ENCODE peak calls at places on chromosomes 7 and 10, in ten cellular contexts. Z, C, V, O, I, B, X, E, S and H are unnamed samples.
A peak's percentile ranks its signal among the peaks of the same experiment; 100 is the strongest.

GRCh38 chr7:47331179-47331565 is 250.7 kb downstream of the TNS3 start:
- DNase-seq in E (no peak), X (no peak), V (no peak), O (no peak), B (no peak), S (no peak), Z (no peak), I (no peak), C (no peak), H (no peak)

GRCh38 chr10:31644931-31645633 is 283.5 kb downstream of the ARHGAP12 start:
- DNase-seq in S (no peak), I (no peak), B (no peak), O (no peak), C (peak; percentile 17), E (no peak), V (no peak), X (no peak), Z (no peak), H (no peak)

GRCh38 chr7:157402388-157402703 is 65.5 kb downstream of the DNAJB6 start:
- DNase-seq in I (no peak), X (no peak), S (no peak), B (no peak), E (no peak), C (no peak), V (no peak), Z (no peak), O (no peak), H (no peak)

GRCh38 chr10:48253970-48254657 is 20.4 kb downstream of the FRMPD2 start:
- DNase-seq in B (no peak), X (no peak), O (no peak), Z (no peak), S (no peak), E (no peak), V (no peak), C (no peak), I (no peak), H (no peak)

GRCh38 chr7:4816419-4817080 is 41.1 kb downstream of the AP5Z1 start:
- DNase-seq in E (peak; percentile 40), S (no peak), X (no peak), Z (no peak), I (no peak), V (no peak), O (no peak), B (no peak), C (no peak), H (peak; percentile 77)

GRCh38 chr10:28728396-28728795 is 51.1 kb downstream of the BAMBI start:
- DNase-seq in E (no peak), V (no peak), S (no peak), B (no peak), C (no peak), Z (no peak), I (no peak), X (no peak), O (no peak), H (no peak)

GRCh38 chr10:3773465-3774017 is 11.5 kb downstream of the KLF6 start:
- DNase-seq in S (no peak), E (no peak), C (peak; percentile 59), O (no peak), X (no peak), I (no peak), B (no peak), Z (no peak), V (no peak), H (no peak)

GRCh38 chr7:16708980-16709379 is 44.6 kb upstream of the TSPAN13 start:
- DNase-seq in S (no peak), B (no peak), C (peak; percentile 86), X (no peak), O (no peak), V (no peak), E (no peak), I (peak; percentile 17), Z (no peak), H (no peak)

GRCh38 chr10:123991622-123992570 is 100.3 kb upstream of the CPXM2 start:
- DNase-seq in E (peak; percentile 41), X (no peak), O (no peak), I (no peak), V (no peak), C (no peak), B (peak; percentile 60), S (peak; percentile 57), Z (no peak), H (no peak)

GRCh38 chr10:100442548-100442947 is 20.3 kb upstream of the WNT8B start:
- DNase-seq in O (peak; percentile 17), E (no peak), Z (no peak), X (no peak), C (no peak), B (no peak), S (no peak), V (peak; percentile 39), I (no peak), H (peak; percentile 30)

GRCh38 chr10:24727811-24728210 is 4.1 kb upstream of the ARHGAP21 start:
- DNase-seq in S (no peak), B (no peak), I (no peak), C (no peak), E (no peak), O (no peak), V (no peak), X (no peak), Z (no peak), H (no peak)

GRCh38 chr7:43694399-43694748 is 34.9 kb downstream of the COA1 start:
- DNase-seq in Z (no peak), X (no peak), S (no peak), I (no peak), B (no peak), V (no peak), E (no peak), C (peak; percentile 93), O (no peak), H (no peak)

GRCh38 chr7:138405496-138405895 is 54.6 kb upstream of the TRIM24 start:
- DNase-seq in O (no peak), C (no peak), E (no peak), I (no peak), Z (no peak), X (no peak), S (no peak), V (no peak), B (no peak), H (no peak)

GRCh38 chr10:133166828-133167692 is 7.0 kb downstream of the KNDC1 start:
- DNase-seq in B (peak; percentile 52), I (no peak), X (peak; percentile 36), Z (peak; percentile 67), O (no peak), E (peak; percentile 45), V (no peak), C (no peak), S (no peak), H (no peak)

GRCh38 chr10:117449636-117450035 is 74.4 kb upstream of the PDZD8 start:
- DNase-seq in X (no peak), E (no peak), C (no peak), B (no peak), O (peak; percentile 36), S (no peak), Z (no peak), V (peak; percentile 28), I (no peak), H (no peak)
- TF ChIP-seq CTCF in X (peak; percentile 43), E (peak; percentile 8), C (no peak), B (no peak), O (no peak), S (no peak), Z (no peak), V (no peak), I (no peak), H (no peak)

DNA sequence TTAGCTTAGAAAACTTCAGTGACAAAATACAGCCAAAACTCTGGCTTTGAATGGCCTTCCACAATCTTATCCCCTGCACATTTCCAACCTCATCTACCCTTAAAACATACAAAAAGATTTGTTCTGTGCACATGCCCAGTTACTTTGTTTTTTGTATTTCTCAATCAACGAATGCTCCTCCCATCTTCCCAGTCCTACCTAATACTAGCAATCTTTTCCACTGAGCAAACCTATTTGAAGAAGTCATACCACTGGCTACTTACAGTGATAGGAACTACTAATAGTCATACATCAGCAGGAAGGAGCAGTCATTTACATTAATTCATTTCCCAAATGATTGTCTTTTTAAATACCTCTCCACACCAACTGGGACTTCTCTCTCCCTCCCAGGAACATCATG is 2.5 kb downstream of the USP54 start:
- DNase-seq in E (no peak), V (no peak), X (no peak), C (peak; percentile 8), S (no peak), B (no peak), Z (no peak), I (no peak), O (no peak), H (no peak)
- H3K4me3 ChIP-seq in E (no peak overlapping the region), V (no peak overlapping the region), X (no peak overlapping the region), C (no peak overlapping the region), S (no peak overlapping the region), B (no peak overlapping the region), Z (no peak overlapping the region), I (no peak overlapping the region), O (no peak overlapping the region), H (no peak overlapping the region)

GRCh38 chr7:149440222-149440621 is 20.6 kb downstream of the ZNF777 start:
- DNase-seq in C (no peak), E (no peak), V (no peak), O (no peak), I (no peak), X (no peak), B (no peak), Z (no peak), S (no peak), H (no peak)
- H3K36me3 ChIP-seq in C (peaks cover 1% of the 10 kb centered on the region), E (peaks cover 56% of the 10 kb centered on the region), V (peaks cover 60% of the 10 kb centered on the region), O (peaks cover 6% of the 10 kb centered on the region), I (peaks cover 50% of the 10 kb centered on the region), X (peaks cover 16% of the 10 kb centered on the region), B (peaks cover 11% of the 10 kb centered on the region), Z (peaks cover 41% of the 10 kb centered on the region), S (peaks cover 32% of the 10 kb centered on the region), H (peaks cover 11% of the 10 kb centered on the region)

DNA sequence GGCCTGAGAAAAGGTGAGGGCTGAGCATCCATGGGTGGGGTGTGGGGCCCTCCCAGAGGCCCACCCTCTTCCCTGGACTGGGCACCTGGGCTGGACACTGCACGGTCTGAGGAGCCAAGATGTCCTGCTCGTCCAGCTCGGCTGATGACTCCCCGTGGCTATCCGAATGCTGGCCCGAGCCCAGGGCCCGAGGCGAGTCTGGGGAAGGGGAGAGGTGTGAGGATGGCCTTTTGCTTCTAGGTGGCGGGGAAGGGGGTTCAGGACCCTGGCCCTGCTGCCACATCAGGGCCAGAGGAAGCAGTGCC is 7.1 kb downstream of the NACAD start:
- DNase-seq in X (no peak), E (no peak), Z (no peak), C (no peak), S (no peak), I (no peak), O (no peak), V (no peak), B (peak; percentile 55), H (no peak)
- TF ChIP-seq CTCF in X (no peak), E (no peak), Z (no peak), C (no peak), S (no peak), I (no peak), O (no peak), V (no peak), B (no peak), H (no peak)

GRCh38 chr10:58518775-58519174 is 6.1 kb downstream of the BICC1 start:
- DNase-seq in O (no peak), S (no peak), X (no peak), E (no peak), B (no peak), V (no peak), I (no peak), Z (no peak), C (no peak), H (no peak)
- H3K4me3 ChIP-seq in O (no peak overlapping the region), S (no peak overlapping the region), X (no peak overlapping the region), E (no peak overlapping the region), B (no peak overlapping the region), V (no peak overlapping the region), I (peak overlapping the region; percentile 5), Z (no peak overlapping the region), C (no peak overlapping the region), H (no peak overlapping the region)